ENCODE peak calls at places on chromosomes 1 and 21, in eight cellular contexts. One of them, this sample, is unnamed.

GRCh38 chr1:7026188-7026587 is 240.9 kb downstream of the CAMTA1 start:
- DNase-seq in AG09309: no peak
- DNase-seq in GM12865: no peak
- DNase-seq in chondrocyte: no peak
- DNase-seq in nephron progenitor cell: no peak
- DNase-seq in HFFc6: no peak
- DNase-seq in heart right ventricle: no peak
- DNase-seq in HFF-Myc: no peak
- DNase-seq in this sample: no peak

GRCh38 chr1:230877924-230878583 is 9.7 kb upstream of the C1orf198 start:
- DNase-seq in GM12865: no peak
- DNase-seq in HFFc6: no peak
- DNase-seq in nephron progenitor cell: no peak
- DNase-seq in AG09309: no peak
- DNase-seq in HFF-Myc: no peak
- DNase-seq in heart right ventricle: no peak
- DNase-seq in chondrocyte: no peak
- DNase-seq in this sample: no peak

GRCh38 chr1:206606867-206607266 is 5.4 kb downstream of the EIF2D start:
- DNase-seq in GM12865: peak
- DNase-seq in nephron progenitor cell: no peak
- DNase-seq in HFFc6: peak
- DNase-seq in HFF-Myc: peak
- DNase-seq in chondrocyte: no peak
- DNase-seq in AG09309: no peak
- DNase-seq in heart right ventricle: no peak
- DNase-seq in this sample: no peak

GRCh38 chr1:41700581-41700980 is 216.1 kb upstream of the EDN2 start:
- DNase-seq in heart right ventricle: no peak
- DNase-seq in HFFc6: no peak
- DNase-seq in GM12865: no peak
- DNase-seq in HFF-Myc: no peak
- DNase-seq in nephron progenitor cell: no peak
- DNase-seq in chondrocyte: no peak
- DNase-seq in AG09309: no peak
- DNase-seq in this sample: no peak

GRCh38 chr1:37995773-37996379 is 6.1 kb upstream of the SF3A3 start:
- DNase-seq in AG09309: peak
- DNase-seq in heart right ventricle: peak
- DNase-seq in HFF-Myc: peak
- DNase-seq in chondrocyte: no peak
- DNase-seq in HFFc6: peak
- DNase-seq in GM12865: no peak
- DNase-seq in nephron progenitor cell: peak
- DNase-seq in this sample: peak

GRCh38 chr21:27061783-27062182 is 94.9 kb upstream of the ADAMTS5 start:
- DNase-seq in HFF-Myc: no peak
- DNase-seq in AG09309: no peak
- DNase-seq in GM12865: no peak
- DNase-seq in chondrocyte: no peak
- DNase-seq in heart right ventricle: no peak
- DNase-seq in HFFc6: no peak
- DNase-seq in nephron progenitor cell: no peak
- DNase-seq in this sample: no peak

GRCh38 chr21:46557469-46557868 is 47.4 kb downstream of the S100B start:
- DNase-seq in chondrocyte: no peak
- DNase-seq in HFFc6: no peak
- DNase-seq in HFF-Myc: no peak
- DNase-seq in AG09309: no peak
- DNase-seq in GM12865: no peak
- DNase-seq in nephron progenitor cell: no peak
- DNase-seq in heart right ventricle: no peak
- DNase-seq in this sample: no peak

GRCh38 chr1:198467907-198468306 is 72.6 kb downstream of the ATP6V1G3 start:
- DNase-seq in chondrocyte: no peak
- DNase-seq in nephron progenitor cell: no peak
- DNase-seq in AG09309: no peak
- DNase-seq in GM12865: no peak
- DNase-seq in HFFc6: no peak
- DNase-seq in heart right ventricle: no peak
- DNase-seq in HFF-Myc: no peak
- DNase-seq in this sample: no peak

GRCh38 chr1:67735806-67736627 is 51.0 kb downstream of the GADD45A start:
- DNase-seq in HFFc6: peak
- DNase-seq in chondrocyte: no peak
- DNase-seq in HFF-Myc: peak
- DNase-seq in heart right ventricle: peak
- DNase-seq in AG09309: peak
- DNase-seq in GM12865: peak
- DNase-seq in nephron progenitor cell: peak
- DNase-seq in this sample: peak

GRCh38 chr1:31755197-31755611 is 8.9 kb downstream of the ADGRB2 start:
- DNase-seq in HFF-Myc: no peak
- DNase-seq in HFFc6: peak
- DNase-seq in chondrocyte: no peak
- DNase-seq in heart right ventricle: peak
- DNase-seq in GM12865: no peak
- DNase-seq in nephron progenitor cell: no peak
- DNase-seq in AG09309: no peak
- DNase-seq in this sample: no peak

GRCh38 chr1:76379506-76379905 is 305.0 kb downstream of the ST6GALNAC3 start:
- DNase-seq in HFF-Myc: no peak
- DNase-seq in GM12865: no peak
- DNase-seq in chondrocyte: no peak
- DNase-seq in AG09309: no peak
- DNase-seq in heart right ventricle: no peak
- DNase-seq in nephron progenitor cell: no peak
- DNase-seq in HFFc6: no peak
- DNase-seq in this sample: no peak

GRCh38 chr1:232110281-232111090 is 483.9 kb downstream of the DISC1 start:
- DNase-seq in AG09309: peak
- DNase-seq in nephron progenitor cell: peak
- DNase-seq in heart right ventricle: no peak
- DNase-seq in chondrocyte: no peak
- DNase-seq in HFFc6: peak
- DNase-seq in HFF-Myc: peak
- DNase-seq in GM12865: no peak
- DNase-seq in this sample: peak

GRCh38 chr1:3074800-3075199 is 5.8 kb downstream of the PRDM16 start:
- DNase-seq in GM12865: no peak
- DNase-seq in heart right ventricle: peak
- DNase-seq in HFFc6: no peak
- DNase-seq in HFF-Myc: no peak
- DNase-seq in nephron progenitor cell: no peak
- DNase-seq in chondrocyte: no peak
- DNase-seq in AG09309: no peak
- DNase-seq in this sample: no peak

GRCh38 chr1:17648457-17649145 is 106.5 kb upstream of the ACTL8 start:
- DNase-seq in HFF-Myc: no peak
- DNase-seq in chondrocyte: no peak
- DNase-seq in nephron progenitor cell: no peak
- DNase-seq in GM12865: no peak
- DNase-seq in heart right ventricle: no peak
- DNase-seq in AG09309: no peak
- DNase-seq in HFFc6: no peak
- DNase-seq in this sample: no peak

GRCh38 chr1:214441119-214441518 is 110.3 kb downstream of the PTPN14 start:
- DNase-seq in chondrocyte: no peak
- DNase-seq in heart right ventricle: no peak
- DNase-seq in HFF-Myc: no peak
- DNase-seq in HFFc6: peak
- DNase-seq in AG09309: peak
- DNase-seq in nephron progenitor cell: no peak
- DNase-seq in GM12865: no peak
- DNase-seq in this sample: no peak

GRCh38 chr1:13605159-13605558 is 21.5 kb downstream of the PDPN start:
- DNase-seq in nephron progenitor cell: no peak
- DNase-seq in HFF-Myc: no peak
- DNase-seq in AG09309: peak
- DNase-seq in GM12865: no peak
- DNase-seq in chondrocyte: no peak
- DNase-seq in HFFc6: no peak
- DNase-seq in heart right ventricle: no peak
- DNase-seq in this sample: peak

GRCh38 chr1:215018555-215018954 is 64.0 kb upstream of the KCNK2 start:
- DNase-seq in GM12865: peak
- DNase-seq in AG09309: no peak
- DNase-seq in HFF-Myc: no peak
- DNase-seq in HFFc6: peak
- DNase-seq in nephron progenitor cell: no peak
- DNase-seq in heart right ventricle: no peak
- DNase-seq in chondrocyte: no peak
- DNase-seq in this sample: no peak

DNA sequence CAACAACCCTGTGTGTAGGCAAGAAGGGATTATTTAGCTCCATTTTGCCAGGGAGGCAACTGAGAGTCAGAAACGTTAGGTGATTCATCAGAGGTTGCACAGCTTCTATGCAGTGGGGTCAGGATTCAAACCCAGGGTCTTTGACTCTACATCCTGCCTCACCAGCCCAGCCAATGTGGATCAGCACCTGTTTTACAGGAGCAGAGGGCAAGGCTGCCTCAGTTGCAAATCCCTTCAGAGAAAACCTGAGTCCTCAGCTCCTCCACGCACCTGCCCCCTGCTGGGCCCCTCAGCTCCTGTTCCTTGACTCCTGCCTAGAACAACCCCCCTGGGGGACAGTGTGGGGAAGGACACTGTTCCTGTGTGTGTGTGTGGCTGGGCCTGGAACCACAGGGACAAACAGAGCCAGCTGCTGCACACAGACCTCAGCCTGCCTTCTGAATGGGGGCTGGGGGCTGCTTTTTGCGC is 61.6 kb downstream of the LRRN2 start:
- DNase-seq in HFFc6: no peak
- DNase-seq in AG09309: no peak
- DNase-seq in nephron progenitor cell: peak
- DNase-seq in GM12865: peak
- DNase-seq in HFF-Myc: no peak
- DNase-seq in chondrocyte: no peak
- DNase-seq in heart right ventricle: no peak
- DNase-seq in this sample: no peak
- TF ChIP-seq CTCF in HFFc6: peak
- TF ChIP-seq CTCF in AG09309: peak
- TF ChIP-seq CTCF in nephron progenitor cell: peak
- TF ChIP-seq CTCF in GM12865: peak
- TF ChIP-seq CTCF in HFF-Myc: peak
- TF ChIP-seq CTCF in chondrocyte: no peak
- TF ChIP-seq CTCF in heart right ventricle: no peak
- TF ChIP-seq CTCF in this sample: no peak

GRCh38 chr1:245079021-245079609 is 75.7 kb upstream of the KIF26B start:
- DNase-seq in HFFc6: peak
- DNase-seq in GM12865: peak
- DNase-seq in heart right ventricle: no peak
- DNase-seq in AG09309: no peak
- DNase-seq in HFF-Myc: no peak
- DNase-seq in chondrocyte: no peak
- DNase-seq in nephron progenitor cell: no peak
- DNase-seq in this sample: peak
- TF ChIP-seq CTCF in HFFc6: peak
- TF ChIP-seq CTCF in GM12865: peak
- TF ChIP-seq CTCF in heart right ventricle: peak
- TF ChIP-seq CTCF in AG09309: peak
- TF ChIP-seq CTCF in HFF-Myc: peak
- TF ChIP-seq CTCF in chondrocyte: peak
- TF ChIP-seq CTCF in nephron progenitor cell: peak
- TF ChIP-seq CTCF in this sample: peak

DNA sequence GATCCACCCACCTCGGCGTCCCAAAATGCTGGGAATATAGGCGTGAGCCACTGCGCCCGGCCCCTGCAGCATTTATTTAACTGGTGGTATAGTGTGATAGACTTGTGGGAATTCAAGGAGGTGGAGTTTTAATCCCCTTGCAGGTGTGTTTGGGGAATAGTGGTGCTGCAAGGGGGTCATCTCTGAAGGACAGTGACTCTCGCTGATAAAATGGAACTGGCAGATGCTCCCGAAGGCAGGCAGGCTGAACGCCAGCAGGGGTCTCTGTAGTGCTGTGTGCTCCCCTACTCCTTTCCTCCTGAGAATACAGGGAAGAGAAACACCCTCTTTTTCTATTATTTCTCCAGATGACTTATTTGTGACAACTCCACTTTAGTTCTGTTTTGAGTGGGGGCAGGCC is 4.0 kb downstream of the OSCP1 start:
- DNase-seq in HFFc6: no peak
- DNase-seq in GM12865: peak
- DNase-seq in chondrocyte: no peak
- DNase-seq in HFF-Myc: no peak
- DNase-seq in AG09309: no peak
- DNase-seq in heart right ventricle: no peak
- DNase-seq in nephron progenitor cell: peak
- DNase-seq in this sample: no peak
- TF ChIP-seq CTCF in HFFc6: peak
- TF ChIP-seq CTCF in GM12865: peak
- TF ChIP-seq CTCF in chondrocyte: peak
- TF ChIP-seq CTCF in HFF-Myc: peak
- TF ChIP-seq CTCF in AG09309: no peak
- TF ChIP-seq CTCF in heart right ventricle: peak
- TF ChIP-seq CTCF in nephron progenitor cell: peak
- TF ChIP-seq CTCF in this sample: no peak

DNA sequence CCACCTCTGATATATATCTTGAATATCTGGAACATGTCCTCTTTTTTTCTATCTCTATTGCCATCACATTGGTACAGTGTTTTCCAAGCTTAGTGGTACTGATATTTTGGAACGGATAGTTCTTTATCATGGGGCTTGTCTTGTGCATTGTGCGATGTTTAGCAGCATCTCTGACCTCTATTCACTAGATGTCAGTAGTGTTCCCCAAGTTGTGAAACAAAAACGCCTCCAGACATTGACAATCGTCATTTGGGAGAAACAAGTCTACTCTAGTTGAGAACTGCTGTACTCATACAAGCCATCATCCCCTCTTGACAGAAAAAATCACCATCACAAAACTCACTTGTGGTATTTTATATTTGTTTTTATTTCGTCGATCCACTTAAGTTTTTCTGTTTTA is 79.7 kb upstream of the CHODL start:
- DNase-seq in HFF-Myc: no peak
- DNase-seq in AG09309: no peak
- DNase-seq in nephron progenitor cell: no peak
- DNase-seq in heart right ventricle: no peak
- DNase-seq in HFFc6: no peak
- DNase-seq in chondrocyte: no peak
- DNase-seq in GM12865: peak
- DNase-seq in this sample: no peak
- TF ChIP-seq CTCF in HFF-Myc: no peak
- TF ChIP-seq CTCF in AG09309: no peak
- TF ChIP-seq CTCF in nephron progenitor cell: no peak
- TF ChIP-seq CTCF in heart right ventricle: no peak
- TF ChIP-seq CTCF in HFFc6: no peak
- TF ChIP-seq CTCF in chondrocyte: no peak
- TF ChIP-seq CTCF in GM12865: no peak
- TF ChIP-seq CTCF in this sample: no peak

This sample was measured in AG09319.